ENCODE peak calls at places on chromosomes 13 and 19, in ten cellular contexts. F is upper lobe of left lung, L is stomach, N is PC-9, E is ascending aorta, W is H1, U is heart left ventricle, Z is body of pancreas, R is tibial artery, K is breast epithelium. H is an unnamed sample.
A peak's percentile ranks its signal among the peaks of the same experiment; 100 is the strongest.

GRCh38 chr13:74557870-74558269 is 423.7 kb upstream of the KLF12 start:
- DNase-seq in N (no peak), E (no peak), U (no peak), Z (no peak), L (no peak), W (no peak), K (no peak), F (no peak), R (no peak), H (peak; percentile 5)

GRCh38 chr19:16185925-16186234 is 670 bp downstream of the FAM32A start:
- DNase-seq in Z (no peak), L (no peak), U (no peak), E (peak; percentile 69), N (peak; percentile 28), F (no peak), W (no peak), R (no peak), K (no peak), H (no peak)

GRCh38 chr13:48142437-48142836 is 47.5 kb upstream of the MED4 start:
- DNase-seq in U (no peak), W (no peak), R (no peak), F (no peak), E (no peak), Z (no peak), K (no peak), L (no peak), N (no peak), H (no peak)

GRCh38 chr13:31538067-31539042 is 201.0 kb upstream of the RXFP2 start:
- DNase-seq in Z (no peak), K (no peak), F (no peak), U (no peak), W (no peak), R (no peak), L (peak; percentile 29), E (no peak), N (no peak), H (no peak)

GRCh38 chr19:33771308-33772101 is 25.2 kb upstream of the KCTD15 start:
- DNase-seq in K (peak; percentile 36), R (peak; percentile 77), F (peak; percentile 56), L (peak; percentile 76), W (peak; percentile 89), E (no peak), Z (peak; percentile 70), N (peak; percentile 46), U (peak; percentile 62), H (peak; percentile 82)

GRCh38 chr19:39032164-39032918 is at the start of gene FBXO27:
- DNase-seq in N (peak; percentile 67), U (peak; percentile 27), W (peak; percentile 86), L (no peak), F (peak; percentile 85), K (peak; percentile 19), R (no peak), E (peak; percentile 67), Z (peak; percentile 11), H (peak; percentile 26)

GRCh38 chr19:39401549-39402416 is 4.9 kb upstream of the ZFP36 start:
- DNase-seq in E (peak; percentile 89), F (no peak), W (no peak), Z (peak; percentile 79), K (peak; percentile 63), R (peak; percentile 89), L (peak; percentile 79), U (no peak), N (peak; percentile 5), H (peak; percentile 86)

GRCh38 chr19:17333611-17334413 is 843 bp downstream of the ANO8 start:
- DNase-seq in F (peak; percentile 48), R (no peak), U (no peak), W (peak; percentile 71), E (no peak), N (peak; percentile 86), L (peak; percentile 64), Z (peak; percentile 55), K (no peak), H (peak; percentile 61)

GRCh38 chr13:77515785-77516184 is 19.7 kb upstream of the SCEL start:
- DNase-seq in E (no peak), F (no peak), N (no peak), U (no peak), Z (no peak), K (no peak), R (no peak), L (no peak), W (no peak), H (no peak)

GRCh38 chr13:110894086-110894485 is 20.8 kb downstream of the ANKRD10 start:
- DNase-seq in U (no peak), E (no peak), Z (no peak), N (peak; percentile 53), K (no peak), F (no peak), W (no peak), R (no peak), L (no peak), H (no peak)

GRCh38 chr13:97327521-97328221 is 105.5 kb downstream of the MBNL2 start:
- DNase-seq in R (no peak), E (no peak), U (no peak), Z (no peak), L (no peak), W (no peak), N (no peak), F (no peak), K (no peak), H (no peak)

GRCh38 chr19:3110126-3110825 is 16.1 kb downstream of the GNA11 start:
- DNase-seq in K (no peak), L (no peak), R (no peak), W (no peak), N (no peak), E (no peak), F (peak; percentile 82), Z (no peak), U (no peak), H (no peak)
- H3K4me1 ChIP-seq in K (no peaks in the 10 kb centered on the region), L (peaks cover 9% of the 10 kb centered on the region), R (peaks cover 19% of the 10 kb centered on the region), W (peaks cover 5% of the 10 kb centered on the region), N (no peaks in the 10 kb centered on the region), E (no peaks in the 10 kb centered on the region), F (peaks cover 39% of the 10 kb centered on the region), Z (peaks cover 5% of the 10 kb centered on the region), U (peaks cover 11% of the 10 kb centered on the region), H (peaks cover 18% of the 10 kb centered on the region)

GRCh38 chr19:4058696-4059492 is 7.8 kb downstream of the ZBTB7A start:
- DNase-seq in Z (no peak), L (no peak), N (no peak), F (peak; percentile 86), U (no peak), K (no peak), R (no peak), W (no peak), E (no peak), H (peak; percentile 76)
- H3K4me3 ChIP-seq in Z (no peak overlapping the region), L (peak overlapping the region; percentile 89), N (peak overlapping the region; percentile 47), F (peak overlapping the region; percentile 50), U (peak overlapping the region; percentile 79), K (peak overlapping the region; percentile 36), R (peak overlapping the region; percentile 37), W (no peak overlapping the region), E (peak overlapping the region; percentile 45), H (no peak overlapping the region)

GRCh38 chr19:18439025-18439909 is 1.3 kb upstream of the ISYNA1 start:
- DNase-seq in L (peak; percentile 58), E (no peak), Z (peak; percentile 69), F (no peak), K (no peak), W (no peak), R (no peak), N (peak; percentile 74), U (no peak), H (no peak)
- TF ChIP-seq CTCF in L (no peak), E (no peak), Z (no peak), F (no peak), K (no peak), W (no peak), R (no peak), N (no peak), U (no peak), H (no peak)

GRCh38 chr19:1977116-1977515 is 36.1 kb downstream of the CSNK1G2 start:
- DNase-seq in Z (no peak), F (peak; percentile 58), W (no peak), U (no peak), R (no peak), L (no peak), K (no peak), N (no peak), E (no peak), H (no peak)

GRCh38 chr19:1978346-1978894 is 37.1 kb downstream of the BTBD2 start:
- DNase-seq in F (peak; percentile 79), N (no peak), K (no peak), L (no peak), W (no peak), Z (no peak), E (no peak), U (no peak), R (no peak), H (no peak)

GRCh38 chr19:1970806-1971502 is 30.0 kb downstream of the CSNK1G2 start:
- DNase-seq in N (no peak), W (no peak), E (no peak), K (no peak), Z (no peak), R (no peak), L (no peak), F (peak; percentile 73), U (no peak), H (no peak)

GRCh38 chr19:1975081-1975480 is 34.1 kb downstream of the CSNK1G2 start:
- DNase-seq in R (no peak), W (no peak), E (no peak), U (no peak), N (no peak), L (no peak), F (peak; percentile 82), Z (no peak), K (no peak), H (no peak)

DNA sequence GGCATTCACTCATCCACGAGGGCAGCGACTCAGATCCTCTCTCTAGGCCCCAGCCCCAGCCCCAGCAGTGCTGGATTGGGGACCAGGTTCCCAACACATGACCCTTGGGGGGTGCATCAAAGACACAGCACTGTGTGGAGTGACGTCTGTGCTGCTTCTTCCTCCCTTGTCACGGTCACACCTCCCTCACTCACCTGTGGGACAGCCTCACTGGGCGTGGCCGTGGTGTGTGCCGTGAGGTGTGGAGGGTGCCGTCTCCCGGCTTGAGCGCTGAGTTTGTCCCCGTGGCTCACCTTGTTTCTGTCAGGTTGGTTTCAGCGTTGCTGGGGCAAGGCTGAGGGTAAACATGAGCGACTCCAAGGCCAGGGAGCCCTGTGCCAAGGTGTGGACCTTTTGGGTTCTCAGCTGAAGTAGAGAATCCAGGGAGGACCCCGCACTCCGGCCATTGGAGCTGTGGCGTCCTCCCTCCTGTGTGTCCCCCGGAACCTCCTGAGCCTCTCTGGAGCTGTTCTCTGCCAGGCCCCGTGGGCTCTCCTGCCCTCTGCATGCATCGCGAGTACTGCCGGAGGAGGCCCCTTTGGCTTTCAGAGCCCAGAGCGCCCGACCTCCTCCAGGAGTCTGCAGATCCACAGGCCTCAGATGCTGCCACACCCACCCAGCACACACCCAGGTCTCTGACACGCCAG is 33.6 kb downstream of the CSNK1G2 start:
- DNase-seq in N (no peak), U (no peak), Z (no peak), L (no peak), W (no peak), R (no peak), K (no peak), E (no peak), F (peak; percentile 46), H (no peak)
- H3K4me1 ChIP-seq in N (no peaks in the 10 kb centered on the region), U (no peaks in the 10 kb centered on the region), Z (no peaks in the 10 kb centered on the region), L (no peaks in the 10 kb centered on the region), W (no peaks in the 10 kb centered on the region), R (no peaks in the 10 kb centered on the region), K (no peaks in the 10 kb centered on the region), E (no peaks in the 10 kb centered on the region), F (no peaks in the 10 kb centered on the region), H (no peaks in the 10 kb centered on the region)

GRCh38 chr19:40641306-40641705 is 40.1 kb downstream of the LTBP4 start:
- DNase-seq in F (peak; percentile 68), E (no peak), Z (no peak), W (no peak), R (no peak), N (no peak), L (no peak), U (peak; percentile 66), K (no peak), H (no peak)
- H3K4me3 ChIP-seq in F (no peak overlapping the region), E (no peak overlapping the region), Z (no peak overlapping the region), W (no peak overlapping the region), R (no peak overlapping the region), N (no peak overlapping the region), L (no peak overlapping the region), U (no peak overlapping the region), K (no peak overlapping the region), H (no peak overlapping the region)